ENCODE peak calls at places on chromosomes 5 and 9, in five cellular contexts. Y is HL-60, L is brain microvascular endothelial cell, Z is fibroblast of the aortic adventitia, B is AG04450. W is an unnamed sample.

GRCh38 chr5:71986101-71986500 is 121.2 kb upstream of the MAP1B start:
- DNase-seq in Y (no peak), L (no peak), Z (no peak), B (no peak), W (no peak)

GRCh38 chr5:131745594-131746175 is 51.1 kb downstream of the FNIP1 start:
- DNase-seq in Y (no peak), L (peak), Z (no peak), B (no peak), W (no peak)

GRCh38 chr5:142749321-142749720 is 20.9 kb upstream of the ARHGAP26 start:
- DNase-seq in Y (peak), L (peak), Z (peak), B (peak), W (no peak)

GRCh38 chr5:133899506-133899905 is 68.9 kb downstream of the C5orf15 start:
- DNase-seq in Y (no peak), L (no peak), Z (no peak), B (no peak), W (no peak)

GRCh38 chr5:110839004-110839403 is 100.2 kb downstream of the SLC25A46 start:
- DNase-seq in Y (no peak), L (no peak), Z (no peak), B (no peak), W (no peak)

GRCh38 chr9:131096490-131097258 is at the start of gene AIF1L:
- DNase-seq in Y (no peak), L (no peak), Z (no peak), B (no peak), W (no peak)

GRCh38 chr5:149957855-149958254 is 2.7 kb upstream of the SLC26A2 start:
- DNase-seq in Y (no peak), L (no peak), Z (no peak), B (no peak), W (no peak)

GRCh38 chr5:74866653-74867162 is 521 bp upstream of the FAM169A start:
- DNase-seq in Y (no peak), L (no peak), Z (no peak), B (no peak), W (no peak)

GRCh38 chr5:64569880-64570279 is 64.1 kb downstream of the RGS7BP start:
- DNase-seq in Y (no peak), L (no peak), Z (no peak), B (no peak), W (no peak)

GRCh38 chr5:148860599-148860998 is 34.2 kb downstream of the ADRB2 start:
- DNase-seq in Y (no peak), L (no peak), Z (no peak), B (no peak), W (no peak)

GRCh38 chr9:91426123-91426745 is 2.6 kb upstream of the NFIL3 start:
- DNase-seq in Y (no peak), L (peak), Z (peak), B (no peak), W (peak)

GRCh38 chr5:177111720-177112394 is 21.7 kb upstream of the NSD1 start:
- DNase-seq in Y (no peak), L (no peak), Z (peak), B (no peak), W (peak)

GRCh38 chr5:133644000-133644865 is 31.9 kb upstream of the FSTL4 start:
- DNase-seq in Y (no peak), L (no peak), Z (no peak), B (no peak), W (no peak)

GRCh38 chr5:71922584-71923106 is 184.6 kb upstream of the MAP1B start:
- DNase-seq in Y (no peak), L (peak), Z (peak), B (no peak), W (peak)

GRCh38 chr9:87250205-87250604 is 247.5 kb upstream of the DAPK1 start:
- DNase-seq in Y (no peak), L (no peak), Z (no peak), B (no peak), W (no peak)

GRCh38 chr9:69170231-69170630 is 3.8 kb upstream of the TJP2 start:
- DNase-seq in Y (no peak), L (no peak), Z (no peak), B (no peak), W (no peak)

GRCh38 chr5:121503111-121503840 is 348.4 kb upstream of the FTMT start:
- DNase-seq in Y (no peak), L (no peak), Z (no peak), B (no peak), W (peak)

GRCh38 chr5:83472508-83473343 is 1.2 kb downstream of the VCAN start:
- DNase-seq in Y (no peak), L (no peak), Z (no peak), B (no peak), W (peak)

GRCh38 chr5:156920042-156920860 is 42.8 kb downstream of the TIMD4 start:
- DNase-seq in Y (no peak), L (no peak), Z (no peak), B (no peak), W (peak)

GRCh38 chr5:135386886-135387628 is 12.0 kb downstream of the MACROH2A1 start:
- DNase-seq in Y (no peak), L (peak), Z (peak), B (peak), W (no peak)

GRCh38 chr9:135480071-135480941 is 724 bp downstream of the PPP1R26 start:
- DNase-seq in Y (no peak), L (peak), Z (no peak), B (no peak), W (no peak)

GRCh38 chr5:1513326-1514026 is 10.3 kb downstream of the LPCAT1 start:
- DNase-seq in Y (no peak), L (no peak), Z (no peak), B (no peak), W (no peak)

GRCh38 chr9:79660615-79661014 is 88.8 kb downstream of the TLE4 start:
- DNase-seq in Y (no peak), L (no peak), Z (no peak), B (no peak), W (no peak)

GRCh38 chr5:145936401-145937131 is at the start of gene SH3RF2:
- DNase-seq in Y (no peak), L (peak), Z (peak), B (peak), W (no peak)

GRCh38 chr9:131260751-131261452 is 15.4 kb downstream of the FAM78A start:
- DNase-seq in Y (no peak), L (no peak), Z (no peak), B (no peak), W (no peak)

GRCh38 chr9:84371737-84372136 is 31.2 kb upstream of the SLC28A3 start:
- DNase-seq in Y (peak), L (peak), Z (peak), B (peak), W (no peak)

GRCh38 chr9:133048595-133048994 is 13.2 kb upstream of the CEL start:
- DNase-seq in Y (no peak), L (no peak), Z (no peak), B (no peak), W (peak)

GRCh38 chr5:172009536-172010270 is 3.3 kb upstream of the FBXW11 start:
- DNase-seq in Y (no peak), L (peak), Z (no peak), B (no peak), W (no peak)
- H3K4me3 ChIP-seq in Y (no peak), L (no peak), Z (no peak), B (no peak), W (no peak)

DNA sequence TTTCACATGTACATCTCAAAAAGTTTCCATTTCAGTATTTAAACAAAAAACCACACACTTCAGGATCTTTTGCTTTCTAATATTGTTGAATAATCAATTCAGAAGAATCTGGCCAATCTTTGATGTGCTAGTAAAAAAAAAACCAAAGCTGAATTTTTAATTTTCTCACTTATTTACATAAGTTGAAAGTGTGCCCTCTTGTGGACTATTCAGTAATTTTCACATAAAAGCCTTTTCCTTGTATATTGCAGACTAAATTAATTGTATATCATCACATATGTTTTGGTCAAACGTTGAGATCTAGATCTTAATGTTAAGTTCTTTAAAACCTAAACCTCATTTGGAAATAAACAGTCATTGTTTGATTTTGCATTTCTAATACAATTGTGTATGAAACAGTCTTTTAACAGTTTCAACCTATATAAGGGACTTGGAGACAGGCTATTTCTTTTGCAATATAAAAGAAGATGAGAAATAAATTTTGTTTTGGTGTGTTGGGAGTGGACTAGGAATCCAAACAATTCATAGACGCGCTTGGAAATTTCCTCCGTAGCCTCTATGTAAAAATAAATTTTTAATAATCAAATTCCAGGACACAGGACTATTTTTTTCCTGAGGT is 68.1 kb downstream of the NIPBL start:
- DNase-seq in Y (no peak), L (no peak), Z (peak), B (peak), W (peak)
- TF ChIP-seq CTCF in Y (peak), L (peak), Z (peak), B (peak), W (peak)

GRCh38 chr5:59584858-59585846 is 308.4 kb downstream of the PDE4D start:
- DNase-seq in Y (no peak), L (no peak), Z (no peak), B (no peak), W (no peak)
- H3K4me3 ChIP-seq in Y (no peak), L (no peak), Z (no peak), B (no peak), W (no peak)

GRCh38 chr5:172911628-172911880 is 47.7 kb upstream of the RPL26L1 start:
- DNase-seq in Y (no peak), L (no peak), Z (no peak), B (no peak), W (no peak)

GRCh38 chr5:172913117-172913850 is 45.9 kb upstream of the RPL26L1 start:
- DNase-seq in Y (no peak), L (no peak), Z (peak), B (no peak), W (no peak)

GRCh38 chr5:172911976-172912375 is 47.2 kb upstream of the RPL26L1 start:
- DNase-seq in Y (no peak), L (no peak), Z (no peak), B (no peak), W (no peak)

GRCh38 chr5:172909931-172910502 is 49.2 kb upstream of the RPL26L1 start:
- DNase-seq in Y (no peak), L (peak), Z (peak), B (peak), W (no peak)

GRCh38 chr5:172910828-172911627 is 48.2 kb upstream of the RPL26L1 start:
- DNase-seq in Y (peak), L (peak), Z (peak), B (no peak), W (peak)
- TF ChIP-seq CTCF in Y (peak), L (peak), Z (peak), B (peak), W (peak)

W was measured in GM12865.